ENCODE peak calls at places on chromosomes 3 and 15, in eight cellular contexts. K is ELF-1, F is amniotic stem cell, N is HEK293T, E is cardiac septum, Q is NCI-H460, J is dermis microvascular lymphatic vessel endothelial cell, T is ascending aorta. L is an unnamed sample.

GRCh38 chr15:74319596-74320357 is 47.7 kb downstream of the CYP11A1 start:
- DNase-seq in K (peak), F (no peak), N (no peak), E (no peak), Q (no peak), J (no peak), T (no peak), L (no peak)

GRCh38 chr15:91376016-91376415 is 276.0 kb downstream of the SV2B start:
- DNase-seq in K (no peak), F (no peak), N (no peak), E (no peak), Q (no peak), J (no peak), T (no peak), L (no peak)

GRCh38 chr3:96319176-96319575 is 495.2 kb upstream of the EPHA6 start:
- DNase-seq in K (no peak), F (no peak), N (no peak), E (no peak), Q (no peak), J (no peak), T (no peak), L (peak)

GRCh38 chr3:21747376-21747775 is 3.6 kb downstream of the ZNF385D start:
- DNase-seq in K (no peak), F (no peak), N (no peak), E (no peak), Q (no peak), J (no peak), T (no peak), L (no peak)

GRCh38 chr3:52088445-52089367 is 32.3 kb upstream of the DUSP7 start:
- DNase-seq in K (peak), F (no peak), N (no peak), E (no peak), Q (no peak), J (peak), T (no peak), L (peak)

GRCh38 chr3:50139308-50139707 is 15.8 kb upstream of the SEMA3F start:
- DNase-seq in K (no peak), F (no peak), N (no peak), E (no peak), Q (no peak), J (no peak), T (no peak), L (no peak)

GRCh38 chr3:25564040-25564439 is 100.7 kb downstream of the TOP2B start:
- DNase-seq in K (no peak), F (no peak), N (no peak), E (no peak), Q (no peak), J (no peak), T (no peak), L (no peak)

GRCh38 chr3:15327941-15328340 is 4.4 kb downstream of the SH3BP5 start:
- DNase-seq in K (no peak), F (no peak), N (no peak), E (peak), Q (no peak), J (peak), T (no peak), L (no peak)

GRCh38 chr15:57340673-57341259 is 35.5 kb upstream of the CGNL1 start:
- DNase-seq in K (no peak), F (peak), N (peak), E (no peak), Q (peak), J (peak), T (no peak), L (peak)

GRCh38 chr3:11050666-11051323 is 58.2 kb downstream of the SLC6A1 start:
- DNase-seq in K (no peak), F (no peak), N (no peak), E (no peak), Q (no peak), J (no peak), T (no peak), L (no peak)

GRCh38 chr3:127754411-127755304 is 67.7 kb downstream of the MGLL start:
- DNase-seq in K (no peak), F (no peak), N (no peak), E (no peak), Q (no peak), J (no peak), T (no peak), L (no peak)

GRCh38 chr15:91853968-91854943 is 748 bp downstream of the SLCO3A1 start:
- DNase-seq in K (peak), F (no peak), N (peak), E (peak), Q (peak), J (no peak), T (no peak), L (peak)

GRCh38 chr3:126888186-126888760 is 94.6 kb upstream of the PLXNA1 start:
- DNase-seq in K (no peak), F (no peak), N (no peak), E (no peak), Q (no peak), J (no peak), T (no peak), L (no peak)

GRCh38 chr3:190130700-190131099 is 10.0 kb upstream of the P3H2 start:
- DNase-seq in K (no peak), F (no peak), N (no peak), E (no peak), Q (peak), J (no peak), T (no peak), L (no peak)

GRCh38 chr3:87350367-87351199 is 74.2 kb upstream of the POU1F1 start:
- DNase-seq in K (no peak), F (peak), N (peak), E (no peak), Q (peak), J (peak), T (no peak), L (peak)

GRCh38 chr3:29594261-29594660 is 313.4 kb downstream of the RBMS3 start:
- DNase-seq in K (no peak), F (no peak), N (no peak), E (no peak), Q (no peak), J (no peak), T (no peak), L (no peak)

GRCh38 chr15:50248994-50249586 is 16.4 kb downstream of the HDC start:
- DNase-seq in K (no peak), F (no peak), N (no peak), E (no peak), Q (no peak), J (no peak), T (no peak), L (no peak)

L was measured in BE2C.